ENCODE peak calls at places on chromosomes 7 and 10, in four cellular contexts. C is lower leg skin, V is H9, G is GM20000. N is an unnamed sample.

GRCh38 chr10:5652746-5653145 is 13.6 kb downstream of the ASB13 start:
- DNase-seq in C (no peak), V (no peak), G (no peak), N (no peak)

GRCh38 chr7:79454325-79454960 is 976 bp upstream of the MAGI2 start:
- DNase-seq in C (peak), V (peak), G (no peak), N (no peak)

GRCh38 chr7:27066148-27066547 is 29.7 kb downstream of the HOXA1 start:
- DNase-seq in C (no peak), V (no peak), G (no peak), N (no peak)

GRCh38 chr10:62640386-62640785 is 164.1 kb upstream of the ADO start:
- DNase-seq in C (no peak), V (no peak), G (no peak), N (no peak)

GRCh38 chr7:91628742-91629141 is 251.8 kb downstream of the MTERF1 start:
- DNase-seq in C (no peak), V (no peak), G (no peak), N (no peak)

GRCh38 chr7:5204546-5204945 is 14.5 kb downstream of the WIPI2 start:
- DNase-seq in C (no peak), V (no peak), G (no peak), N (no peak)

GRCh38 chr7:127713758-127714157 is 61.8 kb downstream of the SND1 start:
- DNase-seq in C (no peak), V (no peak), G (no peak), N (no peak)

GRCh38 chr10:43734716-43735115 is 86.0 kb upstream of the ZNF32 start:
- DNase-seq in C (no peak), V (no peak), G (no peak), N (no peak)

GRCh38 chr7:132703742-132704141 is 127.5 kb upstream of the PLXNA4 start:
- DNase-seq in C (no peak), V (peak), G (no peak), N (no peak)

GRCh38 chr7:44985033-44985695 is 6.3 kb upstream of the MYO1G start:
- DNase-seq in C (no peak), V (no peak), G (no peak), N (no peak)

GRCh38 chr10:2284071-2284470 is 546.7 kb upstream of the ADARB2 start:
- DNase-seq in C (no peak), V (no peak), G (no peak), N (no peak)

GRCh38 chr10:103053659-103054581 is 135.8 kb downstream of the CNNM2 start:
- DNase-seq in C (peak), V (peak), G (peak), N (peak)

GRCh38 chr10:5526691-5527331 is 2.0 kb downstream of the CALML3 start:
- DNase-seq in C (peak), V (no peak), G (no peak), N (no peak)

GRCh38 chr7:100072462-100072861 is 9.1 kb downstream of the ZNF3 start:
- DNase-seq in C (no peak), V (no peak), G (no peak), N (no peak)

GRCh38 chr7:5243295-5243694 is 39.4 kb upstream of the SLC29A4 start:
- DNase-seq in C (no peak), V (no peak), G (no peak), N (no peak)

GRCh38 chr7:149171894-149172533 is 23.3 kb upstream of the ZNF282 start:
- DNase-seq in C (no peak), V (no peak), G (no peak), N (no peak)

GRCh38 chr10:72557362-72557761 is 68.5 kb downstream of the MICU1 start:
- DNase-seq in C (no peak), V (no peak), G (no peak), N (no peak)

GRCh38 chr10:72175166-72175565 is 40.6 kb upstream of the ANAPC16 start:
- DNase-seq in C (no peak), V (no peak), G (no peak), N (no peak)

GRCh38 chr7:155731375-155731774 is 80.9 kb downstream of the SHH start:
- DNase-seq in C (no peak), V (no peak), G (no peak), N (no peak)

GRCh38 chr7:126606331-126606730 is 646.4 kb downstream of the GRM8 start:
- DNase-seq in C (no peak), V (no peak), G (no peak), N (no peak)

GRCh38 chr10:72038458-72039001 is 49.8 kb downstream of the SPOCK2 start:
- DNase-seq in C (no peak), V (no peak), G (no peak), N (no peak)

GRCh38 chr7:29987821-29988317 is 1.7 kb downstream of the SCRN1 start:
- DNase-seq in C (no peak), V (no peak), G (peak), N (peak)

GRCh38 chr7:133837248-133837647 is 289.9 kb upstream of the LRGUK start:
- DNase-seq in C (no peak), V (no peak), G (no peak), N (no peak)

GRCh38 chr10:68601490-68602265 is 41.5 kb downstream of the TET1 start:
- DNase-seq in C (no peak), V (no peak), G (no peak), N (no peak)

GRCh38 chr10:68606918-68607317 is 46.8 kb downstream of the TET1 start:
- DNase-seq in C (no peak), V (no peak), G (no peak), N (no peak)

GRCh38 chr10:68602434-68602833 is 42.3 kb downstream of the TET1 start:
- DNase-seq in C (no peak), V (no peak), G (no peak), N (no peak)

GRCh38 chr10:68604441-68604840 is 44.3 kb downstream of the TET1 start:
- DNase-seq in C (no peak), V (no peak), G (no peak), N (no peak)

GRCh38 chr10:68603766-68604165 is 43.6 kb downstream of the TET1 start:
- DNase-seq in C (no peak), V (no peak), G (no peak), N (no peak)
- TF ChIP-seq CTCF in C (no peak), V (peak), G (no peak), N (no peak)

DNA sequence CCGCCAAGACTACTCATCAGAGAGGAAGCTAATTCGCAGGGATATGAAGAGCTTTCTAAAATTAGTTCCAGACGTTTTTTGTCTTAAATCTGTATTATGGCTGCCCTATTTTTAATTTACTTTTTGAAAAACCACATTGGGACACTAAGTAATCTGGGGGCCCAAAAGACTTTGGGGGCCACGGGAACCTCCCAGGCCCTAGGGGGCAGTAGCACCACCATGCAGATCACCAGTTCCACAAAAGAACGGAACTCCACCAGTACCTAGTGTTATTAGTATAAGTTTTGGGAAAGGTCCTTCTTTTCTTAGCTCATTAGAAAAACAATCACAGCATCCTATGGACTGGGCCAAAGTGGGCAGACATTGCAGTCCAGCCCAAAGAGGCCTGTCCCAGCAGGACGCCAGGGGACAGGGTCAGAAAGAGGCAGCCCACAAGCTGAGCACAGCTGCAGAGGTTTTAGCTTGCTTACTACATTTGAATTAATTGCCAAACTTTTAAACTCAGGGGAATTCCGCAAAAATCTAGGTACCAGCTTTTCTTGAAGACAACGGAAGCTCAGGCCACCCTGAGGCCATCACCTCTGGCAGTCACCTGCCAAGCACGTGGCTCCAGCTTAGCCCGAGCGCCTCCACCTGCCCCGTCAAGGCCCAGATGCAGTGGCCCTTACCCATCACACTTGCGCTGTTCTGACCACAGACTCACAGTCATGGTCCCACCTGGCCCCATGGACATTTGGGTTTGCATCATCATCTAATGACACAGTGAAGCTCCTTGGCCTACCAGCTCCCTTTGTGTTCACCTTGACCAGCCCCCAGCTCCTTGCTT is 74.8 kb downstream of the PARP12 start:
- DNase-seq in C (no peak), V (no peak), G (no peak), N (no peak)
- TF ChIP-seq CTCF in C (no peak), V (peak), G (no peak), N (no peak)

DNA sequence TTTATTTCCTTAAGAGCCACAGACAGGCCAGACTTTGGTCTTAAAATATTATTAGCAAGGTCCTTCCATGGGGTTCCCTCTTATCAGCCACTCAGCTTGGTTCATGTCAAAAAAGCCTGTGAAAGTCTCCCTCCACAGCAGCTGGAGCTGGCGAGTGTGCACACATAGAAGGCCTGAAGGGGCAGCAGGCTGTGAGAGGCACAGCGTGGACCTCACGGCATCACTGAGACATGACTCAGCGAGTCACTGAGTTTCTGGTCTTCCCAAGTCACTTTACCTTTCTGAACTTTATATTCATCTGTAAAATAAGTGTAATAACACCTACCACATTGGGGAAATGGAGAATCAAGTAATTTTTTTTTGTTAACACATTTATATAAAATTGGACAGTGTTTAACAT is 8.7 kb downstream of the TAF3 start:
- DNase-seq in C (no peak), V (peak), G (no peak), N (no peak)
- TF ChIP-seq CTCF in C (no peak), V (peak), G (no peak), N (no peak)

GRCh38 chr10:98861962-98862361 is 373.7 kb downstream of the HPSE2 start:
- DNase-seq in C (no peak), V (no peak), G (no peak), N (no peak)

GRCh38 chr10:98855403-98856189 is 380.1 kb downstream of the HPSE2 start:
- DNase-seq in C (no peak), V (no peak), G (no peak), N (no peak)

GRCh38 chr10:98852686-98853085 is 383.0 kb downstream of the HPSE2 start:
- DNase-seq in C (no peak), V (no peak), G (no peak), N (no peak)

GRCh38 chr10:98858525-98858924 is 377.1 kb downstream of the HPSE2 start:
- DNase-seq in C (no peak), V (no peak), G (no peak), N (no peak)
- TF ChIP-seq CTCF in C (no peak), V (peak), G (no peak), N (no peak)

N was measured in GM10248.